ENCODE peak calls at places on chromosomes 5 and 9, in nine cellular contexts. X is A549, Z is K562, G is transverse colon, B is H1, O is stomach, L is HepG2, D is upper lobe of left lung, N is esophagus muscularis mucosa. R is an unnamed sample. For H3K4me1, the result is how much of the 10 kb centered on the place peaks cover.

GRCh38 chr9:83060557-83060956 is 2.4 kb downstream of the RASEF start:
- DNase-seq in X (peak), L (no peak), B (no peak), O (peak), Z (no peak), N (no peak), D (no peak), G (no peak), R (no peak)

GRCh38 chr5:174195517-174195916 is 150.0 kb downstream of the NSG2 start:
- DNase-seq in B (no peak), L (no peak), Z (no peak), X (no peak), D (no peak), N (no peak), G (no peak), O (no peak), R (no peak)

GRCh38 chr5:73213566-73213998 is 40.6 kb downstream of the TMEM174 start:
- DNase-seq in X (peak), B (no peak), N (peak), D (no peak), O (no peak), L (no peak), G (no peak), Z (no peak), R (peak)

GRCh38 chr5:39461007-39461682 is 36.4 kb upstream of the DAB2 start:
- DNase-seq in N (no peak), L (no peak), D (peak), X (no peak), G (peak), B (no peak), Z (no peak), O (peak), R (peak)

GRCh38 chr5:132829742-132830435 is 558 bp downstream of the SHROOM1 start:
- DNase-seq in Z (peak), L (peak), O (peak), N (no peak), G (peak), D (peak), B (no peak), X (peak), R (peak)

GRCh38 chr9:108710424-108710823 is 145.4 kb downstream of the ACTL7B start:
- DNase-seq in O (no peak), X (no peak), N (no peak), L (no peak), G (no peak), Z (no peak), B (no peak), D (no peak), R (no peak)

GRCh38 chr9:93258818-93259489 is 75.0 kb downstream of the WNK2 start:
- DNase-seq in D (peak), O (peak), B (no peak), N (no peak), G (peak), X (no peak), Z (no peak), L (no peak), R (no peak)

GRCh38 chr5:88686077-88686541 is 196.9 kb downstream of the MEF2C start:
- DNase-seq in G (no peak), L (no peak), D (no peak), Z (no peak), N (no peak), X (no peak), O (no peak), B (no peak), R (no peak)

GRCh38 chr9:87193151-87193550 is 245.8 kb upstream of the GAS1 start:
- DNase-seq in G (no peak), D (no peak), X (no peak), N (no peak), Z (no peak), L (no peak), O (no peak), B (no peak), R (no peak)

GRCh38 chr5:10567781-10568321 is 4.0 kb downstream of the ANKRD33B start:
- DNase-seq in D (peak), L (no peak), Z (no peak), N (no peak), B (no peak), G (no peak), X (no peak), O (no peak), R (no peak)

GRCh38 chr5:56269216-56269927 is 36.2 kb upstream of the ANKRD55 start:
- DNase-seq in G (no peak), O (no peak), L (peak), N (no peak), D (peak), B (no peak), Z (peak), X (peak), R (no peak)

GRCh38 chr9:137632432-137633161 is 13.8 kb downstream of the EHMT1 start:
- DNase-seq in O (no peak), Z (no peak), L (no peak), X (no peak), D (no peak), G (no peak), B (no peak), N (no peak), R (no peak)

GRCh38 chr9:69975681-69976080 is 68.0 kb upstream of the MAMDC2 start:
- DNase-seq in D (no peak), Z (no peak), L (no peak), X (no peak), B (no peak), G (no peak), O (no peak), N (no peak), R (no peak)

GRCh38 chr9:34157308-34157707 is 21.5 kb upstream of the UBAP1 start:
- DNase-seq in G (no peak), B (no peak), Z (no peak), X (no peak), N (no peak), L (no peak), D (no peak), O (no peak), R (no peak)

GRCh38 chr9:125932012-125932411 is 184.8 kb downstream of the PBX3 start:
- DNase-seq in X (peak), D (peak), B (no peak), L (no peak), Z (peak), O (no peak), N (no peak), G (peak), R (no peak)

GRCh38 chr5:31220968-31221367 is 27.5 kb downstream of the CDH6 start:
- DNase-seq in D (no peak), Z (no peak), N (no peak), B (no peak), G (no peak), X (no peak), O (peak), L (peak), R (no peak)

GRCh38 chr5:112878760-112879159 is 17.7 kb downstream of the SRP19 start:
- DNase-seq in G (no peak), B (no peak), O (no peak), L (no peak), X (no peak), D (no peak), N (no peak), Z (peak), R (no peak)

GRCh38 chr9:121498150-121498486 is 1.5 kb downstream of the GGTA1 start:
- DNase-seq in X (peak), L (peak), D (peak), O (peak), N (no peak), G (peak), Z (peak), B (no peak), R (peak)

GRCh38 chr9:4665357-4665756 is 923 bp downstream of the SPATA6L start:
- DNase-seq in D (no peak), X (peak), O (no peak), L (no peak), N (no peak), Z (no peak), G (no peak), B (no peak), R (no peak)
- H3K4me1 ChIP-seq in D (half or more), X (under half), O (half or more), L (under half), N (under half), Z (under half), G (under half), B (under half), R (under half)

GRCh38 chr9:116154334-116154975 is 864 bp downstream of the PAPPA start:
- DNase-seq in O (no peak), D (no peak), Z (no peak), B (no peak), N (no peak), G (no peak), L (no peak), X (no peak), R (no peak)
- TF ChIP-seq EP300 in O (no peak), D (no peak), Z (no peak), B (no peak), N (no peak), G (no peak), L (no peak), X (no peak), R (no peak)

GRCh38 chr9:2634158-2634557 is 12.6 kb downstream of the VLDLR start:
- DNase-seq in Z (no peak), B (no peak), G (no peak), N (peak), X (no peak), L (no peak), D (no peak), O (no peak), R (no peak)
- H3K4me3 ChIP-seq in Z (no peak), B (no peak), G (no peak), N (peak), X (no peak), L (no peak), D (no peak), O (no peak), R (no peak)

DNA sequence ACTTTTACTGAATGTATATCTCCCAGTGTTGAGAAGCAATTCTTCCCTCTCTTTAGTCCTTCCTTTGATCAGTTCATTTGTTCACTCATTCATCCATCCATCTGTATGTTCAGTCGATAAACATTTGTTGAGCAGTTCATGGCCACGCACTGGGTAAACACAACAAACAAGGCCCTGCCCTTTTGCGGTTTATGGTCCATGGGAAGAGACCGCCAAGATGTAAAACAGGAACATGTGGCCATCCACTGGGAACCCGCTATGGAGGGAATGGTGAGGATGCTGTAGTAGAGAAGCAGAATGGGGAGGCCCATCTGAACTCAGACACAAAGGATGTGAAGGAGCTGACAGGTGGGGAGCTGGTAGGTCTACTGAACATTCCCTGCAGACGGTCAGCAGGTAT is 102.7 kb upstream of the SPRY4 start:
- DNase-seq in D (no peak), N (no peak), G (no peak), Z (no peak), X (no peak), L (no peak), B (no peak), O (no peak), R (no peak)
- H3K4me1 ChIP-seq in D (under half), N (under half), G (under half), Z (under half), X (under half), L (under half), B (under half), O (under half), R (under half)

GRCh38 chr5:82835488-82835887 is 241.7 kb downstream of the TMEM167A start:
- DNase-seq in B (no peak), D (no peak), X (no peak), O (no peak), G (no peak), N (no peak), L (no peak), Z (no peak), R (no peak)
- TF ChIP-seq EP300 in B (no peak), D (no peak), X (no peak), O (no peak), G (no peak), N (no peak), L (no peak), Z (no peak), R (no peak)

DNA sequence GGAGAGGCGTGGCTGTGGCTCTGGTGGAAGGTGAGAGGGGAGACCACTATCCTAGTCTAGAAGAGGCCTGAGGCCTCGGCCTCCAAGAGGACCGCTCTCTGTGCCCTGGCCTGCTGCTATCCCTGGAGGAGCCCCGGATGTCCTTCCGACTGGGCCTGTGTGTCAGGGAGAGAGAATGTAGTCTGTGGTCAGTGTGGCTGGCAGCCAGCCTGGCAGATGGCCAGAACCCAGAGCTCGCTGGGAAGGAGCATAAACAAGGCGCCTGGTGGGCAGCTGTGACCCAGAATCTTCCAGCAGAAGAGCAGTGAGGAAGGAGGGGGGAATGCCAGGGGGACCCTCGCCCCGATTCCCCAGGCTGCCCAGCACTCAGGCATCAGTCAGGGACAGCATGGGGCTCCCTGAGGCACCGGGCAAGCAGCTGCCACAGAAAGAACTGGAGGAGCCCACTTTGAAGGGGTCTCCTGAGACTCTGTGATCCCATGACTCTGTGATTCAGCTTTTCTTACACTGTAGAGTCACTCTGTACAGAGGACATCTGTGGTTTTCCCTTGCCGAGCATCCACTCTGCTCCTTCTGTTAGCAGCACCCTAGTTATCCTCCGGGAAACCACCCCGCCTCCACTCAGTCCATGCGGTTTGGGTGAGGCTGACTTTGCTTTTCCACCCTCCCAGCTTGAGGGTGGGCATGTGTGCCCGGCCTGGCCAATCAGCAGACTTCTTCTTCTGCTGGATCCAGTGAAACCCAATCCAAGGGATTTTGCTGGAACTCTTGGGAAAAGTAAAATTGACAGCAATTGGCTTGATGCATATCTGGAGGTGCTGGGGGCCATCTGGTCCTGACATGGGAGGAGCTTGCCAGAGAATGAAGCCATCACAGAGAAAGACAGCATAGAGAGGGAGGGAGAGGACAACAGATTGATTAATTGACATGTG is 46.2 kb upstream of the PWWP2A start:
- DNase-seq in Z (peak), X (peak), D (peak), L (peak), G (peak), O (peak), B (no peak), N (no peak), R (peak)
- H3K4me3 ChIP-seq in Z (no peak), X (peak), D (no peak), L (no peak), G (no peak), O (no peak), B (no peak), N (peak), R (peak)

GRCh38 chr9:127541176-127541575 is 70.9 kb upstream of the STXBP1 start:
- DNase-seq in Z (no peak), L (no peak), X (no peak), O (no peak), G (no peak), N (no peak), B (no peak), D (no peak), R (no peak)
- H3K4me1 ChIP-seq in Z (under half), L (under half), X (half or more), O (half or more), G (half or more), N (half or more), B (under half), D (half or more), R (half or more)

DNA sequence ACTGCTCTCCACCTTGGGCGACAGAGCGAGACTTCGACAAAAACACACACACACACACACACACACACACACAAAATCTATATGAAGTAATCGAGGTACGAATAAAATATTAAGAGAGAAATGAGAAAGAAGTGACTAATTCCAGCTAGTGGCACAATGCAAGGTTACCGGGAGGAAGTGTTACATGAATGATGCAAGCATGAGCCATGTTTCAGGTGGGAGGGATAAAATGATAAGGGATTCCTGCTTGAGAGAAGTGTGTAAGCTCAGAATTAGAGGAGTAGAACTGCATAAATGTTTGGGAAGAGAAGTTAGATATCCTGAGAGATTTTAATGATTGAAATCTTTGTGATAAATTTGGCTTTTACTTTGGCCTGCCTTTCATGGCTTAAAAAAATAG is 18.8 kb downstream of the HAPLN1 start:
- DNase-seq in O (no peak), L (no peak), B (no peak), D (no peak), Z (no peak), G (no peak), N (no peak), X (no peak), R (no peak)
- TF ChIP-seq EP300 in O (no peak), L (no peak), B (no peak), D (no peak), Z (no peak), G (no peak), N (no peak), X (no peak), R (no peak)

GRCh38 chr5:69372394-69372793 is 2.8 kb downstream of the RAD17 start:
- DNase-seq in L (no peak), X (no peak), G (no peak), Z (no peak), O (no peak), B (no peak), D (no peak), N (no peak), R (no peak)
- H3K4me3 ChIP-seq in L (no peak), X (no peak), G (no peak), Z (no peak), O (no peak), B (no peak), D (no peak), N (no peak), R (no peak)

R was measured in tibial nerve.